ENCODE peak calls at places on chromosome 9, in eight cellular contexts. One of them, this sample, is unnamed.

GRCh38 chr9:69940668-69941067 is 103.0 kb upstream of the MAMDC2 start:
- DNase-seq in NCI-H1105 treated with DMSO at 0.1 percent for 48 hours: no peak
- DNase-seq in glomerular endothelial cell: no peak
- DNase-seq in K562: no peak
- DNase-seq in NCI-H510A treated with DMSO at 0.1 percent for 48 hours: no peak
- DNase-seq in HCT116: no peak
- DNase-seq in germinal center: no peak
- DNase-seq in fibroblast of pulmonary artery: no peak
- DNase-seq in this sample: no peak

GRCh38 chr9:129451089-129451656 is 169.7 kb downstream of the C9orf50 start:
- DNase-seq in glomerular endothelial cell: no peak
- DNase-seq in NCI-H510A treated with DMSO at 0.1 percent for 48 hours: no peak
- DNase-seq in germinal center: no peak
- DNase-seq in NCI-H1105 treated with DMSO at 0.1 percent for 48 hours: no peak
- DNase-seq in K562: no peak
- DNase-seq in HCT116: no peak
- DNase-seq in fibroblast of pulmonary artery: peak
- DNase-seq in this sample: no peak

GRCh38 chr9:110767559-110768063 is 99.0 kb downstream of the MUSK start:
- DNase-seq in germinal center: no peak
- DNase-seq in glomerular endothelial cell: no peak
- DNase-seq in K562: no peak
- DNase-seq in NCI-H510A treated with DMSO at 0.1 percent for 48 hours: no peak
- DNase-seq in fibroblast of pulmonary artery: peak
- DNase-seq in NCI-H1105 treated with DMSO at 0.1 percent for 48 hours: no peak
- DNase-seq in HCT116: no peak
- DNase-seq in this sample: no peak

GRCh38 chr9:98429613-98430012 is 174.2 kb upstream of the TBC1D2 start:
- DNase-seq in HCT116: no peak
- DNase-seq in NCI-H1105 treated with DMSO at 0.1 percent for 48 hours: no peak
- DNase-seq in fibroblast of pulmonary artery: peak
- DNase-seq in germinal center: no peak
- DNase-seq in NCI-H510A treated with DMSO at 0.1 percent for 48 hours: no peak
- DNase-seq in K562: peak
- DNase-seq in glomerular endothelial cell: no peak
- DNase-seq in this sample: no peak

GRCh38 chr9:68978501-68978900 is 35.4 kb downstream of the PRKACG start:
- DNase-seq in NCI-H510A treated with DMSO at 0.1 percent for 48 hours: no peak
- DNase-seq in K562: no peak
- DNase-seq in glomerular endothelial cell: no peak
- DNase-seq in HCT116: no peak
- DNase-seq in germinal center: no peak
- DNase-seq in fibroblast of pulmonary artery: no peak
- DNase-seq in NCI-H1105 treated with DMSO at 0.1 percent for 48 hours: no peak
- DNase-seq in this sample: no peak

GRCh38 chr9:77386187-77386586 is 208.9 kb downstream of the VPS13A start:
- DNase-seq in fibroblast of pulmonary artery: peak
- DNase-seq in NCI-H510A treated with DMSO at 0.1 percent for 48 hours: no peak
- DNase-seq in K562: no peak
- DNase-seq in glomerular endothelial cell: no peak
- DNase-seq in germinal center: no peak
- DNase-seq in HCT116: no peak
- DNase-seq in NCI-H1105 treated with DMSO at 0.1 percent for 48 hours: no peak
- DNase-seq in this sample: no peak

GRCh38 chr9:61666849-61667371 is 477.1 kb downstream of the SPATA31A7 start:
- DNase-seq in germinal center: no peak
- DNase-seq in HCT116: no peak
- DNase-seq in NCI-H1105 treated with DMSO at 0.1 percent for 48 hours: no peak
- DNase-seq in NCI-H510A treated with DMSO at 0.1 percent for 48 hours: no peak
- DNase-seq in fibroblast of pulmonary artery: no peak
- DNase-seq in glomerular endothelial cell: no peak
- DNase-seq in K562: no peak
- DNase-seq in this sample: no peak

GRCh38 chr9:30243467-30243866 is 2141.0 kb upstream of the ACO1 start:
- DNase-seq in NCI-H1105 treated with DMSO at 0.1 percent for 48 hours: no peak
- DNase-seq in K562: no peak
- DNase-seq in fibroblast of pulmonary artery: no peak
- DNase-seq in glomerular endothelial cell: no peak
- DNase-seq in germinal center: no peak
- DNase-seq in HCT116: no peak
- DNase-seq in NCI-H510A treated with DMSO at 0.1 percent for 48 hours: no peak
- DNase-seq in this sample: no peak

GRCh38 chr9:134468358-134468757 is 142.1 kb downstream of the RXRA start:
- DNase-seq in K562: no peak
- DNase-seq in germinal center: no peak
- DNase-seq in glomerular endothelial cell: no peak
- DNase-seq in HCT116: no peak
- DNase-seq in NCI-H1105 treated with DMSO at 0.1 percent for 48 hours: no peak
- DNase-seq in fibroblast of pulmonary artery: no peak
- DNase-seq in NCI-H510A treated with DMSO at 0.1 percent for 48 hours: no peak
- DNase-seq in this sample: no peak

GRCh38 chr9:30522486-30522885 is 1862.0 kb upstream of the ACO1 start:
- DNase-seq in HCT116: no peak
- DNase-seq in NCI-H510A treated with DMSO at 0.1 percent for 48 hours: no peak
- DNase-seq in glomerular endothelial cell: no peak
- DNase-seq in germinal center: no peak
- DNase-seq in fibroblast of pulmonary artery: no peak
- DNase-seq in K562: no peak
- DNase-seq in NCI-H1105 treated with DMSO at 0.1 percent for 48 hours: no peak
- DNase-seq in this sample: no peak

GRCh38 chr9:38690574-38690973 is 29.4 kb downstream of the FAM240B start:
- DNase-seq in HCT116: no peak
- DNase-seq in NCI-H1105 treated with DMSO at 0.1 percent for 48 hours: no peak
- DNase-seq in K562: no peak
- DNase-seq in fibroblast of pulmonary artery: no peak
- DNase-seq in glomerular endothelial cell: no peak
- DNase-seq in germinal center: no peak
- DNase-seq in NCI-H510A treated with DMSO at 0.1 percent for 48 hours: no peak
- DNase-seq in this sample: no peak

GRCh38 chr9:123456011-123456410 is 100.0 kb downstream of the CRB2 start:
- DNase-seq in germinal center: no peak
- DNase-seq in NCI-H510A treated with DMSO at 0.1 percent for 48 hours: no peak
- DNase-seq in fibroblast of pulmonary artery: no peak
- DNase-seq in NCI-H1105 treated with DMSO at 0.1 percent for 48 hours: no peak
- DNase-seq in glomerular endothelial cell: no peak
- DNase-seq in HCT116: no peak
- DNase-seq in K562: no peak
- DNase-seq in this sample: no peak

GRCh38 chr9:113299800-113300292 is 3.3 kb downstream of the RNF183 start:
- DNase-seq in NCI-H510A treated with DMSO at 0.1 percent for 48 hours: peak
- DNase-seq in K562: peak
- DNase-seq in germinal center: no peak
- DNase-seq in HCT116: no peak
- DNase-seq in glomerular endothelial cell: no peak
- DNase-seq in NCI-H1105 treated with DMSO at 0.1 percent for 48 hours: peak
- DNase-seq in fibroblast of pulmonary artery: peak
- DNase-seq in this sample: no peak

GRCh38 chr9:83992407-83992806 is 11.8 kb downstream of the RMI1 start:
- DNase-seq in fibroblast of pulmonary artery: no peak
- DNase-seq in K562: peak
- DNase-seq in germinal center: no peak
- DNase-seq in HCT116: no peak
- DNase-seq in NCI-H510A treated with DMSO at 0.1 percent for 48 hours: no peak
- DNase-seq in NCI-H1105 treated with DMSO at 0.1 percent for 48 hours: no peak
- DNase-seq in glomerular endothelial cell: no peak
- DNase-seq in this sample: no peak

This sample was measured in cerebellum.